ENCODE peak calls at places on chromosomes 16 and 17, in nine cellular contexts. One of them, this sample, is unnamed.

GRCh38 chr17:15319461-15319860 is 21.9 kb downstream of the TEKT3 start:
- DNase-seq in sigmoid colon: no peak
- DNase-seq in iris pigment epithelial cell: no peak
- DNase-seq in SJSA1: peak
- DNase-seq in AG04450: no peak
- DNase-seq in NCI-H187: no peak
- DNase-seq in dorsolateral prefrontal cortex: no peak
- DNase-seq in NCI-H1694 treated with DMSO at 0.1 percent for 48 hours: no peak
- DNase-seq in heart right ventricle: no peak
- DNase-seq in this sample: no peak

GRCh38 chr16:84514874-84515835 is 10.7 kb upstream of the MEAK7 start:
- DNase-seq in sigmoid colon: no peak
- DNase-seq in iris pigment epithelial cell: no peak
- DNase-seq in SJSA1: no peak
- DNase-seq in AG04450: no peak
- DNase-seq in NCI-H187: peak
- DNase-seq in dorsolateral prefrontal cortex: peak
- DNase-seq in NCI-H1694 treated with DMSO at 0.1 percent for 48 hours: no peak
- DNase-seq in heart right ventricle: no peak
- DNase-seq in this sample: no peak

GRCh38 chr16:68274441-68274840 is 10.1 kb downstream of the SLC7A6 start:
- DNase-seq in sigmoid colon: no peak
- DNase-seq in iris pigment epithelial cell: no peak
- DNase-seq in SJSA1: no peak
- DNase-seq in AG04450: no peak
- DNase-seq in NCI-H187: no peak
- DNase-seq in dorsolateral prefrontal cortex: no peak
- DNase-seq in NCI-H1694 treated with DMSO at 0.1 percent for 48 hours: no peak
- DNase-seq in heart right ventricle: no peak
- DNase-seq in this sample: no peak

GRCh38 chr16:68825427-68825826 is 17.9 kb upstream of the TANGO6 start:
- DNase-seq in sigmoid colon: no peak
- DNase-seq in iris pigment epithelial cell: no peak
- DNase-seq in SJSA1: no peak
- DNase-seq in AG04450: no peak
- DNase-seq in NCI-H187: no peak
- DNase-seq in dorsolateral prefrontal cortex: no peak
- DNase-seq in NCI-H1694 treated with DMSO at 0.1 percent for 48 hours: no peak
- DNase-seq in heart right ventricle: no peak
- DNase-seq in this sample: no peak

GRCh38 chr17:65115721-65116312 is 21.4 kb upstream of the RGS9 start:
- DNase-seq in sigmoid colon: no peak
- DNase-seq in iris pigment epithelial cell: no peak
- DNase-seq in SJSA1: no peak
- DNase-seq in AG04450: no peak
- DNase-seq in NCI-H187: no peak
- DNase-seq in dorsolateral prefrontal cortex: no peak
- DNase-seq in NCI-H1694 treated with DMSO at 0.1 percent for 48 hours: no peak
- DNase-seq in heart right ventricle: no peak
- DNase-seq in this sample: no peak

GRCh38 chr17:6365187-6365943 is 69.6 kb downstream of the AIPL1 start:
- DNase-seq in sigmoid colon: no peak
- DNase-seq in iris pigment epithelial cell: peak
- DNase-seq in SJSA1: peak
- DNase-seq in AG04450: peak
- DNase-seq in NCI-H187: no peak
- DNase-seq in dorsolateral prefrontal cortex: no peak
- DNase-seq in NCI-H1694 treated with DMSO at 0.1 percent for 48 hours: no peak
- DNase-seq in heart right ventricle: no peak
- DNase-seq in this sample: peak

GRCh38 chr17:57262557-57262956 is 6.2 kb downstream of the MSI2 start:
- DNase-seq in sigmoid colon: no peak
- DNase-seq in iris pigment epithelial cell: no peak
- DNase-seq in SJSA1: no peak
- DNase-seq in AG04450: no peak
- DNase-seq in NCI-H187: no peak
- DNase-seq in dorsolateral prefrontal cortex: no peak
- DNase-seq in NCI-H1694 treated with DMSO at 0.1 percent for 48 hours: no peak
- DNase-seq in heart right ventricle: no peak
- DNase-seq in this sample: no peak

GRCh38 chr16:46658925-46659324 is 30.1 kb downstream of the VPS35 start:
- DNase-seq in sigmoid colon: no peak
- DNase-seq in iris pigment epithelial cell: peak
- DNase-seq in SJSA1: no peak
- DNase-seq in AG04450: no peak
- DNase-seq in NCI-H187: no peak
- DNase-seq in dorsolateral prefrontal cortex: no peak
- DNase-seq in NCI-H1694 treated with DMSO at 0.1 percent for 48 hours: no peak
- DNase-seq in heart right ventricle: peak
- DNase-seq in this sample: peak

GRCh38 chr17:75634754-75635609 is 1.7 kb downstream of the SMIM5 start:
- DNase-seq in sigmoid colon: no peak
- DNase-seq in iris pigment epithelial cell: no peak
- DNase-seq in SJSA1: no peak
- DNase-seq in AG04450: no peak
- DNase-seq in NCI-H187: no peak
- DNase-seq in dorsolateral prefrontal cortex: no peak
- DNase-seq in NCI-H1694 treated with DMSO at 0.1 percent for 48 hours: no peak
- DNase-seq in heart right ventricle: no peak
- DNase-seq in this sample: no peak

GRCh38 chr17:7839199-7839889 is 5.3 kb downstream of the KDM6B start:
- DNase-seq in sigmoid colon: peak
- DNase-seq in iris pigment epithelial cell: no peak
- DNase-seq in SJSA1: no peak
- DNase-seq in AG04450: no peak
- DNase-seq in NCI-H187: no peak
- DNase-seq in dorsolateral prefrontal cortex: no peak
- DNase-seq in NCI-H1694 treated with DMSO at 0.1 percent for 48 hours: no peak
- DNase-seq in heart right ventricle: no peak
- DNase-seq in this sample: no peak

GRCh38 chr16:17474572-17474971 is 3.8 kb upstream of the XYLT1 start:
- DNase-seq in sigmoid colon: no peak
- DNase-seq in iris pigment epithelial cell: no peak
- DNase-seq in SJSA1: no peak
- DNase-seq in AG04450: no peak
- DNase-seq in NCI-H187: no peak
- DNase-seq in dorsolateral prefrontal cortex: no peak
- DNase-seq in NCI-H1694 treated with DMSO at 0.1 percent for 48 hours: no peak
- DNase-seq in heart right ventricle: no peak
- DNase-seq in this sample: no peak

GRCh38 chr17:33802349-33803272 is 452.5 kb upstream of the CCL2 start:
- DNase-seq in sigmoid colon: no peak
- DNase-seq in iris pigment epithelial cell: no peak
- DNase-seq in SJSA1: no peak
- DNase-seq in AG04450: no peak
- DNase-seq in NCI-H187: no peak
- DNase-seq in dorsolateral prefrontal cortex: no peak
- DNase-seq in NCI-H1694 treated with DMSO at 0.1 percent for 48 hours: no peak
- DNase-seq in heart right ventricle: no peak
- DNase-seq in this sample: no peak

GRCh38 chr16:48057085-48057484 is 98.7 kb downstream of the ABCC12 start:
- DNase-seq in sigmoid colon: no peak
- DNase-seq in iris pigment epithelial cell: no peak
- DNase-seq in SJSA1: no peak
- DNase-seq in AG04450: no peak
- DNase-seq in NCI-H187: no peak
- DNase-seq in dorsolateral prefrontal cortex: no peak
- DNase-seq in NCI-H1694 treated with DMSO at 0.1 percent for 48 hours: peak
- DNase-seq in heart right ventricle: no peak
- DNase-seq in this sample: no peak

GRCh38 chr16:82259731-82260130 is 89.7 kb upstream of the MPHOSPH6 start:
- DNase-seq in sigmoid colon: no peak
- DNase-seq in iris pigment epithelial cell: no peak
- DNase-seq in SJSA1: no peak
- DNase-seq in AG04450: no peak
- DNase-seq in NCI-H187: no peak
- DNase-seq in dorsolateral prefrontal cortex: no peak
- DNase-seq in NCI-H1694 treated with DMSO at 0.1 percent for 48 hours: no peak
- DNase-seq in heart right ventricle: no peak
- DNase-seq in this sample: no peak

GRCh38 chr16:71426069-71426879 is 15.6 kb downstream of the TLE7 start:
- DNase-seq in sigmoid colon: no peak
- DNase-seq in iris pigment epithelial cell: peak
- DNase-seq in SJSA1: no peak
- DNase-seq in AG04450: peak
- DNase-seq in NCI-H187: no peak
- DNase-seq in dorsolateral prefrontal cortex: no peak
- DNase-seq in NCI-H1694 treated with DMSO at 0.1 percent for 48 hours: no peak
- DNase-seq in heart right ventricle: no peak
- DNase-seq in this sample: peak

GRCh38 chr17:43768943-43769342 is 9.8 kb downstream of the DUSP3 start:
- DNase-seq in sigmoid colon: no peak
- DNase-seq in iris pigment epithelial cell: no peak
- DNase-seq in SJSA1: peak
- DNase-seq in AG04450: no peak
- DNase-seq in NCI-H187: no peak
- DNase-seq in dorsolateral prefrontal cortex: no peak
- DNase-seq in NCI-H1694 treated with DMSO at 0.1 percent for 48 hours: no peak
- DNase-seq in heart right ventricle: no peak
- DNase-seq in this sample: no peak

GRCh38 chr17:69335018-69335417 is 8.1 kb upstream of the ABCA5 start:
- DNase-seq in sigmoid colon: no peak
- DNase-seq in iris pigment epithelial cell: peak
- DNase-seq in SJSA1: no peak
- DNase-seq in AG04450: no peak
- DNase-seq in NCI-H187: no peak
- DNase-seq in dorsolateral prefrontal cortex: no peak
- DNase-seq in NCI-H1694 treated with DMSO at 0.1 percent for 48 hours: peak
- DNase-seq in heart right ventricle: no peak
- DNase-seq in this sample: peak

GRCh38 chr16:70470927-70471341 is 16.5 kb downstream of the FCSK start:
- DNase-seq in sigmoid colon: no peak
- DNase-seq in iris pigment epithelial cell: peak
- DNase-seq in SJSA1: peak
- DNase-seq in AG04450: no peak
- DNase-seq in NCI-H187: no peak
- DNase-seq in dorsolateral prefrontal cortex: no peak
- DNase-seq in NCI-H1694 treated with DMSO at 0.1 percent for 48 hours: no peak
- DNase-seq in heart right ventricle: no peak
- DNase-seq in this sample: peak

GRCh38 chr16:1125471-1125870 is 27.4 kb upstream of the CACNA1H start:
- DNase-seq in sigmoid colon: peak
- DNase-seq in iris pigment epithelial cell: peak
- DNase-seq in SJSA1: no peak
- DNase-seq in AG04450: peak
- DNase-seq in NCI-H187: peak
- DNase-seq in dorsolateral prefrontal cortex: peak
- DNase-seq in NCI-H1694 treated with DMSO at 0.1 percent for 48 hours: no peak
- DNase-seq in heart right ventricle: no peak
- DNase-seq in this sample: peak

GRCh38 chr16:11052080-11052808 is 107.9 kb downstream of the CLEC16A start:
- DNase-seq in sigmoid colon: peak
- DNase-seq in iris pigment epithelial cell: no peak
- DNase-seq in SJSA1: peak
- DNase-seq in AG04450: no peak
- DNase-seq in NCI-H187: no peak
- DNase-seq in dorsolateral prefrontal cortex: no peak
- DNase-seq in NCI-H1694 treated with DMSO at 0.1 percent for 48 hours: no peak
- DNase-seq in heart right ventricle: no peak
- DNase-seq in this sample: no peak

GRCh38 chr16:8931864-8932263 is 31.8 kb downstream of the USP7 start:
- DNase-seq in sigmoid colon: no peak
- DNase-seq in iris pigment epithelial cell: peak
- DNase-seq in SJSA1: no peak
- DNase-seq in AG04450: peak
- DNase-seq in NCI-H187: no peak
- DNase-seq in dorsolateral prefrontal cortex: no peak
- DNase-seq in NCI-H1694 treated with DMSO at 0.1 percent for 48 hours: no peak
- DNase-seq in heart right ventricle: peak
- DNase-seq in this sample: peak

GRCh38 chr16:5422047-5422446 is 324.5 kb upstream of the EEF2KMT start:
- DNase-seq in sigmoid colon: no peak
- DNase-seq in iris pigment epithelial cell: no peak
- DNase-seq in SJSA1: no peak
- DNase-seq in AG04450: no peak
- DNase-seq in NCI-H187: no peak
- DNase-seq in dorsolateral prefrontal cortex: no peak
- DNase-seq in NCI-H1694 treated with DMSO at 0.1 percent for 48 hours: no peak
- DNase-seq in heart right ventricle: no peak
- DNase-seq in this sample: no peak

This sample was measured in choroid plexus epithelial cell.